ENCODE peak calls at places on chromosomes 5 and 9, in four cellular contexts. U, V, Z and I are unnamed samples.

GRCh38 chr5:153960269-153961215 is 78.2 kb downstream of the FAM114A2 start:
- DNase-seq in V (no peak), Z (no peak), U (no peak), I (no peak)

GRCh38 chr5:37906416-37906815 is 66.6 kb upstream of the GDNF start:
- DNase-seq in U (no peak), V (no peak), Z (no peak), I (no peak)

GRCh38 chr9:134894136-134894860 is 13.7 kb downstream of the FCN2 start:
- DNase-seq in V (no peak), U (no peak), Z (no peak), I (no peak)

GRCh38 chr9:127541176-127541575 is 70.9 kb upstream of the STXBP1 start:
- DNase-seq in V (no peak), U (no peak), Z (no peak), I (no peak)

GRCh38 chr5:63262191-63262981 is 683.8 kb downstream of the LRRC70 start:
- DNase-seq in U (no peak), Z (no peak), V (no peak), I (no peak)

GRCh38 chr5:61995486-61995885 is 310.5 kb upstream of the KIF2A start:
- DNase-seq in V (peak), Z (no peak), U (no peak), I (no peak)

GRCh38 chr5:10707198-10708187 is 53.5 kb downstream of the DAP start:
- DNase-seq in U (no peak), V (no peak), Z (no peak), I (no peak)

GRCh38 chr9:27528278-27528885 is 1.2 kb downstream of the MOB3B start:
- DNase-seq in V (no peak), Z (peak), U (peak), I (peak)

GRCh38 chr5:62980884-62981283 is 402.3 kb downstream of the LRRC70 start:
- DNase-seq in U (no peak), V (no peak), Z (no peak), I (no peak)

DNA sequence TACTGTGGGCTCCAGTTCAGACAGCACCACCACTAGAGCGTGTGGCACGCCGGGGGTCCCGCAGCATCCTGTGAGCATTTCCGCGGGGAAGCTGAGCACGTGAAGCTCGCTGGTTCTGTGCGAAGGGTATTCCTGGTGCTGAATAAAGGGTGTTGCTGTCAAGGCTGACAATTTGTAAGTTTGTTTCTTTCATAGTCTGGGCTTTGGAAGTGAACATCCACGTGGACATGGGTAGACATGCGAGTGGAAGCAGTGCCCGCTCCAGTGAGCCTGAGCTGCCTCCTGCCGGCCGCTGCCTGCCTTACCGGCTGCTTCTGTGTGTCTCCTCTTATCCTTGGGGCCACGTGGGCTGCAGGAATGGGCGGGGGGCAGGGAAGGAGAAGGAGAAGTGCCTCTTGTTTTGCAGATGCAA is 14.7 kb downstream of the NDUFS6 start:
- DNase-seq in U (no peak), Z (no peak), V (no peak), I (no peak)
- TF ChIP-seq TEAD4 in U (no peak), Z (no peak), V (no peak), I (no peak)

GRCh38 chr5:135875567-135875966 is 20.1 kb downstream of the IL9 start:
- DNase-seq in Z (no peak), V (no peak), U (no peak), I (no peak)
- TF ChIP-seq TEAD4 in Z (no peak), V (no peak), U (no peak), I (no peak)

GRCh38 chr5:139193928-139194327 is 4.2 kb downstream of the SIL1 start:
- DNase-seq in U (no peak), V (no peak), Z (no peak), I (no peak)
- TF ChIP-seq TEAD4 in U (no peak), V (no peak), Z (no peak), I (no peak)

GRCh38 chr9:110890416-110890815 is 147.9 kb downstream of the LPAR1 start:
- DNase-seq in V (no peak), U (no peak), Z (no peak), I (no peak)
- TF ChIP-seq TEAD4 in V (no peak), U (no peak), Z (no peak), I (no peak)

DNA sequence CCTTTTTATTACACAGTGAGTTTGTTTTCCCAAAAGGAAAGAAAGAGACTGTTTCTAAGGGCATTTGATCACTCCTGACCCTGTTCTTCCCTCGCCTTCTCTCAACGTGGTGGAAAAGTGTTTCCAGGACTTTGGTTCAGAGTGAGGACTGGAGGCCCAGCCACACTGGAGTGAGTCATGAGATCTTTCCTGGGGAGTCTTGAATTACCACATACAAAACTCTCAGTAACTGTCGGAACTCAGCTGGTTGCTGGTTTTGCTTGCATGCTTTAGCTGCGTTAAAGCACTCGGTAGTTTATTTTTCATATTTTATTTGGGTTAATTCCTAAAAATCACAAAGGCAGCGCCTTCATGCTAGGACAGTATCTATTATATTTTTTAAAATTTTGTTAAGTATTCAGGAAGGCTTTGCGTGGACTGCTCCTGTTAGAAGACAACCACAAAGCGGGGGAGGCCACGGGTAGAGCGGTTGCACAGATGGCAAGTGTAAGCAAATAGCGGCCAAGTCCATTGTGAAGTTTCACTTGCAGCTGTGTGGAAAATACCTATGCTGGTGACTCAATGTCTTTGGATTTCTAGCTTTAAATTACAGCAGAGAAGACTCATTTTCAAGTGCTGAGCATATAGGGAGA is 77.7 kb downstream of the ARSB start:
- DNase-seq in Z (no peak), U (no peak), V (no peak), I (no peak)
- TF ChIP-seq TEAD4 in Z (no peak), U (no peak), V (no peak), I (no peak)

DNA sequence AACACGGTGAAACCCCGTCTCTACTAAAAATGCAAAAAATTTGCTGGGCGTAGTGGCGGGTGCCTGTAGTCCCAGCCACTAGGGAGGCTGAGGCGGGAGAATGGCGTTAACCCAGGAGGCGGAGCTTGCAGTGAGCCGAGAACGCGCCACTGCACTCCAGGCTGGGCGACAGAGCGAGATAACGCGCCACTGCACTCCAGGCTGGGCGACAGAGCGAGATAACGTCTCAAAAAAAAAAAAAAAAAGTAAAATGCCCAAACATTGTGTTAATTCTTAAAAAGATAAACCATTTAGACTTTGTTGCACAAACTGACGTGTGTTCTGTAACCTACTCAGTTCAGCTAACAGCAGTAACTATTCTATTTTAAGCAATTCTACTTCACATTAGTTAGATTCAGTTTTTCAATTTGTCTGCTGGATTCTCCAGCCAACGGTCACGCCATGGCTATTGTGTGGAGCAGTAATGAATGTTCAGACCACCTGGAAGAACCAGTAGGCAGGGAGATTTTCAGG is 119.3 kb upstream of the MAN2A1 start:
- DNase-seq in Z (no peak), V (no peak), U (no peak), I (no peak)
- TF ChIP-seq TEAD4 in Z (no peak), V (no peak), U (no peak), I (no peak)